ENCODE peak calls at places on chromosomes 1 and 21, in six cellular contexts. T, U, V, Y, C and O are unnamed samples.

GRCh38 chr1:116997011-116997410 is 4.5 kb upstream of the CD101 start:
- DNase-seq in T (no peak), U (no peak), V (no peak), Y (no peak), C (peak; percentile 26), O (no peak)

GRCh38 chr1:31511848-31512615 is 64.3 kb upstream of the TINAGL1 start:
- DNase-seq in T (no peak), U (no peak), V (no peak), Y (no peak), C (no peak), O (no peak)

GRCh38 chr1:116472431-116472961 is 98.3 kb downstream of the CD58 start:
- DNase-seq in T (no peak), U (no peak), V (no peak), Y (no peak), C (no peak), O (no peak)

GRCh38 chr1:31984419-31985347 is 29.0 kb upstream of the KHDRBS1 start:
- DNase-seq in T (peak; percentile 47), U (no peak), V (no peak), Y (peak; percentile 16), C (no peak), O (no peak)

GRCh38 chr1:167103236-167103894 is 9.5 kb downstream of the STYXL2 start:
- DNase-seq in T (no peak), U (no peak), V (no peak), Y (no peak), C (no peak), O (no peak)

GRCh38 chr1:230158422-230159291 is 91.6 kb downstream of the GALNT2 start:
- DNase-seq in T (no peak), U (no peak), V (no peak), Y (no peak), C (no peak), O (no peak)

GRCh38 chr1:204448321-204448964 is 36.8 kb upstream of the PPP1R15B start:
- DNase-seq in T (no peak), U (no peak), V (no peak), Y (no peak), C (peak; percentile 78), O (no peak)

GRCh38 chr21:36478207-36478701 is 1.7 kb downstream of the CLDN14 start:
- DNase-seq in T (peak; percentile 99), U (no peak), V (no peak), Y (no peak), C (peak; percentile 82), O (no peak)

GRCh38 chr1:39196244-39197215 is 8.0 kb upstream of the MACF1 start:
- DNase-seq in T (no peak), U (peak; percentile 54), V (no peak), Y (peak; percentile 54), C (no peak), O (no peak)

GRCh38 chr1:181643631-181644030 is 160.3 kb downstream of the CACNA1E start:
- DNase-seq in T (no peak), U (peak; percentile 28), V (no peak), Y (no peak), C (no peak), O (no peak)

GRCh38 chr1:56688522-56689026 is 43.5 kb downstream of the PRKAA2 start:
- DNase-seq in T (peak; percentile 71), U (peak; percentile 13), V (no peak), Y (no peak), C (peak; percentile 86), O (no peak)

GRCh38 chr1:155048449-155049334 is 2.4 kb upstream of the ADAM15 start:
- DNase-seq in T (no peak), U (no peak), V (no peak), Y (no peak), C (no peak), O (no peak)

GRCh38 chr1:224182057-224182865 is 779 bp upstream of the DEGS1 start:
- DNase-seq in T (no peak), U (peak; percentile 87), V (no peak), Y (peak; percentile 31), C (peak; percentile 26), O (peak; percentile 18)

GRCh38 chr1:54640863-54641836 is at the start of gene MROH7:
- DNase-seq in T (no peak), U (no peak), V (no peak), Y (no peak), C (no peak), O (no peak)

GRCh38 chr1:66168919-66169725 is 364.8 kb upstream of the SGIP1 start:
- DNase-seq in T (no peak), U (no peak), V (no peak), Y (no peak), C (no peak), O (no peak)

GRCh38 chr1:33121728-33122127 is 40.8 kb downstream of the AZIN2 start:
- DNase-seq in T (no peak), U (no peak), V (no peak), Y (no peak), C (no peak), O (no peak)

GRCh38 chr21:31682625-31683024 is 23.1 kb downstream of the SOD1 start:
- DNase-seq in T (peak; percentile 21), U (no peak), V (no peak), Y (no peak), C (no peak), O (no peak)

GRCh38 chr21:32834825-32835224 is 63.3 kb upstream of the PAXBP1 start:
- DNase-seq in T (no peak), U (no peak), V (no peak), Y (no peak), C (no peak), O (no peak)

GRCh38 chr1:54976747-54977146 is 3.7 kb upstream of the TMEM61 start:
- DNase-seq in T (no peak), U (no peak), V (no peak), Y (no peak), C (no peak), O (no peak)

GRCh38 chr1:36159614-36160387 is 3.8 kb downstream of the MAP7D1 start:
- DNase-seq in T (no peak), U (no peak), V (peak; percentile 46), Y (no peak), C (no peak), O (no peak)

GRCh38 chr1:68331117-68331865 is 99.0 kb upstream of the WLS start:
- DNase-seq in T (peak; percentile 67), U (no peak), V (no peak), Y (no peak), C (peak; percentile 44), O (no peak)

GRCh38 chr21:34202553-34203332 is 129.4 kb downstream of the MRPS6 start:
- DNase-seq in T (no peak), U (peak; percentile 36), V (no peak), Y (no peak), C (no peak), O (no peak)

GRCh38 chr1:225407755-225408154 is 20.1 kb downstream of the LBR start:
- DNase-seq in T (no peak), U (no peak), V (no peak), Y (no peak), C (no peak), O (no peak)

GRCh38 chr1:225408249-225408648 is 19.6 kb downstream of the LBR start:
- DNase-seq in T (no peak), U (no peak), V (no peak), Y (no peak), C (no peak), O (no peak)

GRCh38 chr1:225410036-225410435 is 17.8 kb downstream of the LBR start:
- DNase-seq in T (no peak), U (no peak), V (no peak), Y (no peak), C (no peak), O (no peak)

GRCh38 chr1:225409051-225409450 is 18.8 kb downstream of the LBR start:
- DNase-seq in T (no peak), U (no peak), V (no peak), Y (no peak), C (no peak), O (no peak)

GRCh38 chr1:225406976-225407725 is 20.7 kb downstream of the LBR start:
- DNase-seq in T (no peak), U (no peak), V (no peak), Y (no peak), C (no peak), O (no peak)
- TF ChIP-seq CTCF in T (no peak), U (no peak), V (no peak), Y (no peak), C (no peak), O (no peak)

GRCh38 chr1:98103617-98104284 is 182.9 kb upstream of the DPYD start:
- DNase-seq in T (no peak), U (no peak), V (no peak), Y (no peak), C (no peak), O (no peak)
- TF ChIP-seq CTCF in T (no peak), U (no peak), V (no peak), Y (no peak), C (no peak), O (no peak)

GRCh38 chr1:34547043-34547674 is 207.7 kb upstream of the GJB5 start:
- DNase-seq in T (no peak), U (no peak), V (no peak), Y (no peak), C (no peak), O (no peak)
- TF ChIP-seq CTCF in T (no peak), U (no peak), V (no peak), Y (no peak), C (no peak), O (no peak)

GRCh38 chr1:149942207-149942606 is 5.5 kb upstream of the MTMR11 start:
- DNase-seq in T (no peak), U (no peak), V (no peak), Y (no peak), C (peak; percentile 28), O (no peak)
- TF ChIP-seq CTCF in T (peak; percentile 65), U (no peak), V (peak; percentile 21), Y (no peak), C (peak; percentile 21), O (no peak)